ENCODE peak calls at places on chromosomes 5 and 9, in four cellular contexts. B is stimulated activated CD8-positive, alpha-beta memory T cell treated with anti-CD3 and anti-CD28 coated beads, Interleukin-7, amount 100 ng/mL, for 24 hours; I is NCI-H460; Z is iPS-NIHi11. L is an unnamed sample.

GRCh38 chr9:31335529-31336234 is 1048.8 kb upstream of the ACO1 start:
- DNase-seq in B (no peak), I (no peak), Z (no peak), L (no peak)

GRCh38 chr5:150022681-150023080 is 22.1 kb downstream of the HMGXB3 start:
- DNase-seq in B (no peak), I (no peak), Z (no peak), L (peak)

GRCh38 chr5:143649869-143650268 is 162.1 kb upstream of the HMHB1 start:
- DNase-seq in B (no peak), I (no peak), Z (no peak), L (no peak)

GRCh38 chr5:98583572-98583971 is 189.9 kb upstream of the RGMB start:
- DNase-seq in B (no peak), I (no peak), Z (no peak), L (no peak)

GRCh38 chr5:156380846-156381245 is 53.9 kb downstream of the SGCD start:
- DNase-seq in B (no peak), I (no peak), Z (no peak), L (no peak)

GRCh38 chr5:139651863-139652787 is 4.0 kb downstream of the CXXC5 start:
- DNase-seq in B (peak), I (peak), Z (peak), L (peak)

GRCh38 chr5:59020611-59021285 is 437.9 kb downstream of the RAB3C start:
- DNase-seq in B (no peak), I (no peak), Z (peak), L (no peak)

GRCh38 chr9:33794560-33794959 is 801 bp upstream of the PRSS3 start:
- DNase-seq in B (no peak), I (no peak), Z (no peak), L (no peak)

GRCh38 chr5:1432296-1432695 is 12.9 kb downstream of the SLC6A3 start:
- DNase-seq in B (no peak), I (no peak), Z (no peak), L (no peak)

GRCh38 chr9:99488109-99489042 is 266.3 kb downstream of the SEC61B start:
- DNase-seq in B (no peak), I (no peak), Z (peak), L (no peak)

GRCh38 chr5:86968311-86968753 is 299.4 kb upstream of the RASA1 start:
- DNase-seq in B (no peak), I (peak), Z (no peak), L (no peak)

GRCh38 chr5:67015577-67016290 is 180.9 kb downstream of the CD180 start:
- DNase-seq in B (no peak), I (no peak), Z (no peak), L (no peak)

GRCh38 chr9:101126556-101126955 is 98.0 kb downstream of the PLPPR1 start:
- DNase-seq in B (no peak), I (no peak), Z (no peak), L (no peak)

GRCh38 chr9:124583134-124583533 is 75.9 kb upstream of the NR5A1 start:
- DNase-seq in B (no peak), I (no peak), Z (no peak), L (no peak)

GRCh38 chr9:131641618-131642495 is 96.5 kb downstream of the PRRT1B start:
- DNase-seq in B (no peak), I (no peak), Z (no peak), L (no peak)

GRCh38 chr9:132505961-132506691 is 76.3 kb upstream of the BARHL1 start:
- DNase-seq in B (no peak), I (no peak), Z (no peak), L (no peak)

GRCh38 chr9:26369096-26369495 is 523.5 kb downstream of the CAAP1 start:
- DNase-seq in B (no peak), I (no peak), Z (no peak), L (no peak)

GRCh38 chr5:168114444-168115017 is 176.9 kb upstream of the WWC1 start:
- DNase-seq in B (no peak), I (peak), Z (peak), L (peak)

GRCh38 chr5:67011422-67011821 is 185.2 kb downstream of the CD180 start:
- DNase-seq in B (no peak), I (no peak), Z (no peak), L (no peak)

GRCh38 chr9:35107337-35108290 is 4.7 kb upstream of the STOML2 start:
- DNase-seq in B (no peak), I (no peak), Z (no peak), L (no peak)

GRCh38 chr9:18360005-18360404 is 113.9 kb upstream of the ADAMTSL1 start:
- DNase-seq in B (no peak), I (no peak), Z (no peak), L (no peak)

GRCh38 chr5:172280937-172281336 is 2.6 kb downstream of the UBTD2 start:
- DNase-seq in B (no peak), I (no peak), Z (no peak), L (no peak)

GRCh38 chr5:141245250-141245717 is at the start of gene PCDHB15:
- DNase-seq in B (no peak), I (no peak), Z (peak), L (peak)

GRCh38 chr5:71782771-71783770 is 64.0 kb downstream of the CARTPT start:
- DNase-seq in B (peak), I (peak), Z (peak), L (peak)

GRCh38 chr5:176590035-176590729 is 19.8 kb downstream of the GPRIN1 start:
- DNase-seq in B (no peak), I (no peak), Z (no peak), L (no peak)

GRCh38 chr5:79759436-79759835 is 69.8 kb downstream of the CMYA5 start:
- DNase-seq in B (no peak), I (no peak), Z (no peak), L (no peak)

GRCh38 chr9:137590469-137591383 is at the start of gene ZMYND19:
- DNase-seq in B (peak), I (peak), Z (peak), L (peak)

GRCh38 chr9:34547960-34548603 is 25.3 kb upstream of the ENHO start:
- DNase-seq in B (peak), I (peak), Z (peak), L (peak)

GRCh38 chr9:87435189-87435880 is 62.3 kb upstream of the DAPK1 start:
- DNase-seq in B (no peak), I (no peak), Z (no peak), L (no peak)

GRCh38 chr5:152107225-152107624 is 182.6 kb upstream of the GLRA1 start:
- DNase-seq in B (no peak), I (no peak), Z (no peak), L (no peak)

GRCh38 chr5:101675510-101675909 is 620.6 kb downstream of the SLCO4C1 start:
- DNase-seq in B (no peak), I (no peak), Z (no peak), L (no peak)

GRCh38 chr9:108297025-108297424 is 558.8 kb downstream of the ACTL7B start:
- DNase-seq in B (no peak), I (no peak), Z (no peak), L (no peak)

GRCh38 chr9:4987996-4988421 is 2.9 kb downstream of the JAK2 start:
- DNase-seq in B (no peak), I (peak), Z (peak), L (peak)

GRCh38 chr5:142506046-142506445 is 179.8 kb downstream of the FGF1 start:
- DNase-seq in B (no peak), I (no peak), Z (no peak), L (no peak)